ENCODE peak calls at places on chromosomes 11 and 22, in ten cellular contexts. I, H, L, P, C, Z, V, K, Q and S are unnamed samples.

GRCh38 chr11:14904745-14905103 is 12.7 kb upstream of the CYP2R1 start:
- DNase-seq in V (peak), Z (peak), I (no peak), L (peak), P (peak), K (peak), C (peak), Q (peak), H (peak), S (no peak)

GRCh38 chr11:46896719-46897406 is 21.5 kb downstream of the LRP4 start:
- DNase-seq in L (no peak), Q (no peak), I (no peak), H (no peak), C (no peak), V (no peak), K (peak), P (no peak), Z (no peak), S (peak)

GRCh38 chr11:21511835-21512440 is 680.9 kb upstream of the ANO5 start:
- DNase-seq in C (peak), I (no peak), Z (peak), K (peak), Q (no peak), L (no peak), V (peak), H (no peak), P (peak), S (peak)

GRCh38 chr11:58574851-58575250 is 805 bp downstream of the LPXN start:
- DNase-seq in P (no peak), Q (no peak), K (no peak), H (no peak), L (no peak), Z (no peak), C (no peak), V (no peak), I (peak), S (no peak)

GRCh38 chr22:50739894-50740293 is 1.9 kb downstream of the ACR start:
- DNase-seq in H (no peak), L (no peak), C (no peak), P (peak), Q (no peak), K (no peak), Z (no peak), V (no peak), I (no peak), S (no peak)

GRCh38 chr11:100776212-100776896 is 89.3 kb downstream of the ARHGAP42 start:
- DNase-seq in H (no peak), P (no peak), Z (no peak), L (no peak), V (no peak), I (peak), C (peak), K (peak), Q (no peak), S (no peak)

GRCh38 chr11:19525276-19525675 is 187.4 kb upstream of the NAV2 start:
- DNase-seq in L (peak), Q (no peak), K (no peak), Z (no peak), V (no peak), I (no peak), H (no peak), P (no peak), C (no peak), S (no peak)

GRCh38 chr22:37910863-37911262 is 4.8 kb downstream of the MICALL1 start:
- DNase-seq in Q (no peak), P (no peak), L (no peak), K (no peak), Z (no peak), H (no peak), C (no peak), V (no peak), I (no peak), S (no peak)

GRCh38 chr11:73963861-73964260 is 13.0 kb downstream of the DNAJB13 start:
- DNase-seq in H (no peak), L (no peak), V (no peak), K (no peak), Z (no peak), C (no peak), P (no peak), Q (no peak), I (no peak), S (no peak)

GRCh38 chr11:127620660-127621059 is 620.1 kb upstream of the KIRREL3 start:
- DNase-seq in C (no peak), I (no peak), K (no peak), P (no peak), Q (no peak), V (no peak), L (no peak), Z (no peak), H (no peak), S (no peak)

GRCh38 chr11:120977470-120977869 is 46.4 kb upstream of the TBCEL start:
- DNase-seq in L (no peak), H (no peak), C (no peak), Q (no peak), V (no peak), I (no peak), Z (no peak), K (no peak), P (no peak), S (no peak)

GRCh38 chr11:5580577-5580976 is at the start of gene OR52B6:
- DNase-seq in C (no peak), I (no peak), K (no peak), H (no peak), Z (no peak), V (no peak), L (no peak), P (no peak), Q (no peak), S (no peak)

GRCh38 chr11:87535513-87535912 is 497.8 kb downstream of the TMEM135 start:
- DNase-seq in Q (no peak), C (no peak), H (no peak), P (no peak), V (no peak), I (no peak), L (no peak), Z (no peak), K (no peak), S (no peak)
- TF ChIP-seq CTCF in Q (no peak), C (no peak), H (no peak), P (no peak), V (no peak), I (no peak), L (no peak), Z (no peak), K (no peak), S (no peak)

GRCh38 chr11:2481253-2481652 is 36.4 kb downstream of the KCNQ1 start:
- DNase-seq in P (no peak), Q (no peak), Z (no peak), I (no peak), V (no peak), H (no peak), K (no peak), C (no peak), L (no peak), S (no peak)

GRCh38 chr11:2480874-2481220 is 36.0 kb downstream of the KCNQ1 start:
- DNase-seq in H (no peak), P (no peak), C (no peak), L (no peak), I (no peak), Z (no peak), K (no peak), V (no peak), Q (no peak), S (no peak)

GRCh38 chr11:2477254-2477653 is 32.4 kb downstream of the KCNQ1 start:
- DNase-seq in L (no peak), V (no peak), I (no peak), Z (no peak), P (no peak), Q (peak), K (no peak), H (no peak), C (no peak), S (no peak)

GRCh38 chr11:2475151-2475918 is 30.5 kb downstream of the KCNQ1 start:
- DNase-seq in P (no peak), Z (no peak), H (no peak), I (no peak), V (no peak), K (no peak), Q (peak), L (no peak), C (no peak), S (no peak)

GRCh38 chr11:2477936-2478335 is 33.1 kb downstream of the KCNQ1 start:
- DNase-seq in V (no peak), Q (peak), L (no peak), Z (no peak), C (no peak), H (no peak), I (no peak), P (no peak), K (no peak), S (no peak)
- H3K4me3 ChIP-seq in V (no peak), Q (no peak), L (no peak), Z (no peak), C (no peak), H (no peak), I (no peak), P (no peak), K (no peak), S (no peak)

GRCh38 chr11:126079640-126080205 is 17.1 kb upstream of the CDON start:
- DNase-seq in L (no peak), P (no peak), C (peak), K (no peak), Z (no peak), H (no peak), Q (no peak), V (no peak), I (no peak), S (no peak)
- TF ChIP-seq CTCF in L (no peak), P (no peak), C (no peak), K (no peak), Z (no peak), H (no peak), Q (no peak), V (no peak), I (no peak), S (peak)

GRCh38 chr11:115464269-115464668 is 39.9 kb downstream of the CADM1 start:
- DNase-seq in P (no peak), C (no peak), Q (no peak), H (no peak), K (no peak), Z (no peak), L (no peak), I (peak), V (no peak), S (no peak)
- H3K4me3 ChIP-seq in P (no peak), C (no peak), Q (no peak), H (no peak), K (no peak), Z (no peak), L (no peak), I (no peak), V (no peak), S (no peak)

GRCh38 chr22:40024201-40025061 is 29.7 kb downstream of the FAM83F start:
- DNase-seq in K (peak), Z (peak), I (no peak), P (peak), L (peak), V (peak), Q (peak), H (peak), C (peak), S (no peak)
- TF ChIP-seq CTCF in K (peak), Z (peak), I (peak), P (peak), L (peak), V (peak), Q (peak), H (peak), C (peak), S (peak)

DNA sequence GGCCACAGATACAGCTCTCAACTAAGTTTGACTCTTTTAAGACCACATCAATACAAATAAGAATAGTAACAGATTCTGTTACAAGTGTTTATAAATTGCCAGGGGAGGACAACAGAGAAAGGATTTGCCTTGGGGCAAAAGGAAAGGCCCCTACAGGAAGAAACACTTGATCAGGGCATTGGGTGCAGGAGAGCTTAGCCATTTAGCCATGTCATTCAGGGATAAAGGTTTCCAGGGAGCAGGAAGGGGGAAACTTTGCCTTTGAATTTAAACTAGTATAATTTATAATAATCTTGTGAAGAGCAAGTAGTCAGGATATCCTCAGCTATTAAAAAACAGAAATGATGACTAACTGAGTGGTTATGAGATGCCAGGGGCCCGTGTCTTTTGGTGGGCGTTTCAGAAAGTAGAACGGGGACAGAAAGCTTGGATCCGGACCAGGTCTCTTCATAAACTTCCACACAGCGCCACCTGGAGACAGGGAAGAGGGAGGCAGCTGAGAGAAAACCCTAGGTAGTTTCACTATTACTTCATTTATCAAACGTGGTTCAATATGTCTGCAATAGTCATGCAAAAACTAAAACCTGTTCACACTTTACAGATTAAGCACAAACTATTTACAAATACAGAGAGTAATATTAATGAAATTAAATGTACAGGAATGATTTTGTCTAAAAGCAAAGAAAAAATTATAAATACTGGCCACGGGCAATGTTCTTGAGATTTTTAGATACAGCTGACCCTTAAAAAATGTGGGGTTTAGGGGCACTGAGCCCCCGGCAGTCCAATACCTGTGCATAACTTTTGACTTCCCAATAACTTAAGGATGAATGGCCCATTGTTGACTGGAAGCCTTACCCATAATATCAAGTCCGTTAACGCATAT is 11.0 kb upstream of the SLC5A4 start:
- DNase-seq in H (peak), V (peak), Q (no peak), P (peak), K (peak), I (no peak), L (peak), Z (peak), C (peak), S (peak)
- H3K4me3 ChIP-seq in H (peak), V (no peak), Q (no peak), P (no peak), K (no peak), I (no peak), L (no peak), Z (no peak), C (no peak), S (no peak)

GRCh38 chr11:88204353-88204752 is 29.1 kb upstream of the RAB38 start:
- DNase-seq in V (no peak), I (no peak), H (no peak), L (no peak), Q (no peak), Z (no peak), C (no peak), P (no peak), K (no peak), S (no peak)
- TF ChIP-seq CTCF in V (no peak), I (no peak), H (no peak), L (no peak), Q (no peak), Z (no peak), C (no peak), P (no peak), K (no peak), S (no peak)

GRCh38 chr11:35418847-35419712 is at the start of gene SLC1A2:
- DNase-seq in V (no peak), P (no peak), Z (no peak), C (peak), I (no peak), H (peak), L (peak), K (peak), Q (peak), S (no peak)
- H3K4me3 ChIP-seq in V (peak), P (peak), Z (no peak), C (no peak), I (peak), H (peak), L (peak), K (peak), Q (peak), S (peak)

DNA sequence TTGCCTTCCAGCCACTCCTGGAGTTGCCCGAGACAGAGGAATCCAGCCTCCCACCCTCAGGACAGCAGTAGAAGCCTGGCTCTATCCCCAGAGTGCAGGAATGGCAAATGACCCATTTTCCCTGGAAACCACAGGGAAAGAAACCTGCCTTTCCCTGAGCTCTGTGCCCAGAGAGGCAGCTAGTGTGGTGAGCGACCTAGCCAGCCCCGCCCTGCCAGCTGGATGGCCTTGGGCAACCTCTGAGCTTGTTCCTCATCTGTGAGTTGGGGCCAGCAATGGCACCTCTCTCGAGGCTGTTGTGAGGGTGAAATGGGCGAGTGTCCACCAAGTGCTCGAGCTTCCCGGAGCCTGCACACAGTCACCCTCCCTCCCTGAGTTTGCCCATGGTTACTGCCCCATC is 3.7 kb downstream of the OMP start:
- DNase-seq in P (no peak), H (no peak), L (no peak), Q (no peak), Z (no peak), I (no peak), V (no peak), C (peak), K (no peak), S (no peak)
- TF ChIP-seq CTCF in P (no peak), H (no peak), L (no peak), Q (no peak), Z (no peak), I (no peak), V (no peak), C (no peak), K (no peak), S (no peak)